ENCODE peak calls at places on chromosomes 7 and 10, in seven cellular contexts. A, Y, U, Q, S, C and D are unnamed samples.

GRCh38 chr7:45295222-45295621 is 137.6 kb downstream of the RAMP3 start:
- DNase-seq in A (no peak), Y (no peak), U (no peak), Q (no peak), S (no peak), C (no peak), D (no peak)

GRCh38 chr10:86446987-86447386 is 74.6 kb downstream of the WAPL start:
- DNase-seq in A (peak), Y (no peak), U (peak), Q (no peak), S (no peak), C (no peak), D (no peak)

GRCh38 chr7:16791895-16792294 is 12.9 kb downstream of the AGR2 start:
- DNase-seq in A (no peak), Y (no peak), U (no peak), Q (no peak), S (peak), C (no peak), D (no peak)

GRCh38 chr10:62735464-62736188 is 68.9 kb upstream of the ADO start:
- DNase-seq in A (peak), Y (no peak), U (peak), Q (no peak), S (no peak), C (no peak), D (no peak)

GRCh38 chr10:15236340-15236739 is 67.8 kb upstream of the NMT2 start:
- DNase-seq in A (no peak), Y (no peak), U (peak), Q (no peak), S (no peak), C (no peak), D (no peak)

GRCh38 chr7:70951271-70951962 is 180.5 kb upstream of the GALNT17 start:
- DNase-seq in A (no peak), Y (peak), U (no peak), Q (no peak), S (no peak), C (peak), D (no peak)

GRCh38 chr7:102306916-102307677 is 20.4 kb downstream of the SH2B2 start:
- DNase-seq in A (peak), Y (peak), U (peak), Q (no peak), S (no peak), C (peak), D (peak)

GRCh38 chr7:51242007-51242691 is 74.5 kb downstream of the COBL start:
- DNase-seq in A (no peak), Y (no peak), U (no peak), Q (no peak), S (no peak), C (no peak), D (peak)

GRCh38 chr10:29806350-29806788 is 171.6 kb upstream of the SVIL start:
- DNase-seq in A (peak), Y (no peak), U (peak), Q (no peak), S (no peak), C (no peak), D (no peak)

GRCh38 chr7:22561356-22561755 is 61.4 kb upstream of the STEAP1B start:
- DNase-seq in A (peak), Y (peak), U (peak), Q (peak), S (peak), C (peak), D (peak)

GRCh38 chr7:76303829-76304505 is 1.5 kb downstream of the HSPB1 start:
- DNase-seq in A (peak), Y (no peak), U (peak), Q (no peak), S (peak), C (no peak), D (no peak)

GRCh38 chr10:124626759-124627380 is 117.3 kb downstream of the FAM53B start:
- DNase-seq in A (no peak), Y (no peak), U (no peak), Q (no peak), S (no peak), C (no peak), D (no peak)

GRCh38 chr10:48463318-48464003 is 141.4 kb downstream of the ARHGAP22 start:
- DNase-seq in A (no peak), Y (peak), U (peak), Q (no peak), S (no peak), C (peak), D (peak)

GRCh38 chr10:48460148-48460545 is 144.7 kb downstream of the ARHGAP22 start:
- DNase-seq in A (no peak), Y (peak), U (no peak), Q (no peak), S (no peak), C (no peak), D (no peak)

GRCh38 chr10:48461623-48462481 is 143.0 kb downstream of the ARHGAP22 start:
- DNase-seq in A (no peak), Y (no peak), U (no peak), Q (no peak), S (no peak), C (no peak), D (no peak)

GRCh38 chr10:48464121-48464870 is 140.6 kb downstream of the ARHGAP22 start:
- DNase-seq in A (no peak), Y (no peak), U (no peak), Q (no peak), S (no peak), C (no peak), D (peak)

DNA sequence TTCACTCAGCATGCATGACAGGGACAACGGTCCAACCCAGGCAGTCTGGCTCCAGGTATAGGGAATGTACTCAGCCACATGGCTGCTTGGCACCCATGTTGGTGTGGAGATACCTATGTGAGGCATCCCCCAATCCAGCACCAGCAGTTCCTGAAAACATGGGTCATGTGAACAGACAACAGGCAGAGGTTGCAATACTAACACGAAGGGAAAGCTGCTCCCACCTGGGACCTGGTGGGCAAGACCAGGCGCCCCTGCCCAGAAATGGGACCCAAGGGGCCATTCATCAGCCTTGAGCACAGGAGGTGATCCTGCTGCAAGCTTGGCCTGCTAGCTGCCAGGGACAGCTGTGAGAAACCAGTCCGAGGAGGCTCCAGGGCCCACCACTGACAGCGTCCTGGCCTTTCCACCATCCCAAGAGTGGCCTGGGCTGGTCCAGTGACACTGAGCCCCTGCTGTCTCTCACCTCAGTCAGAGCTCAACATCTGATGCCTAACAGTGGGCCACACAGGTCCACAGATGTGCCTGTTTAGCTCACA is 142.3 kb downstream of the ARHGAP22 start:
- DNase-seq in A (no peak), Y (peak), U (no peak), Q (no peak), S (no peak), C (no peak), D (no peak)
- H2BK5ac ChIP-seq in A (no peak), Y (no peak), U (no peak), Q (no peak), S (no peak), C (no peak), D (no peak)

GRCh38 chr10:60390224-60390626 is 550 bp upstream of the ANK3 start:
- DNase-seq in A (peak), Y (no peak), U (peak), Q (no peak), S (no peak), C (peak), D (no peak)

GRCh38 chr10:60395711-60396110 is 6.0 kb upstream of the ANK3 start:
- DNase-seq in A (no peak), Y (no peak), U (no peak), Q (no peak), S (no peak), C (no peak), D (no peak)

GRCh38 chr10:60396766-60397165 is 7.1 kb upstream of the ANK3 start:
- DNase-seq in A (no peak), Y (no peak), U (no peak), Q (no peak), S (no peak), C (no peak), D (no peak)

GRCh38 chr10:60397792-60398191 is 8.1 kb upstream of the ANK3 start:
- DNase-seq in A (peak), Y (no peak), U (no peak), Q (no peak), S (no peak), C (peak), D (no peak)

GRCh38 chr10:60394444-60394843 is 4.8 kb upstream of the ANK3 start:
- DNase-seq in A (no peak), Y (no peak), U (no peak), Q (no peak), S (no peak), C (no peak), D (no peak)
- H2BK5ac ChIP-seq in A (no peak), Y (no peak), U (no peak), Q (no peak), S (no peak), C (no peak), D (no peak)

GRCh38 chr10:47127188-47127587 is 172.8 kb upstream of the GDF10 start:
- DNase-seq in A (no peak), Y (no peak), U (no peak), Q (no peak), S (no peak), C (peak), D (no peak)
- H2BK5ac ChIP-seq in A (no peak), Y (no peak), U (no peak), Q (no peak), S (no peak), C (no peak), D (no peak)

GRCh38 chr10:101162677-101163076 is 31.6 kb downstream of the TLX1 start:
- DNase-seq in A (no peak), Y (no peak), U (no peak), Q (no peak), S (no peak), C (no peak), D (no peak)

GRCh38 chr10:101161494-101162299 is 30.6 kb downstream of the TLX1 start:
- DNase-seq in A (peak), Y (peak), U (peak), Q (peak), S (peak), C (peak), D (peak)

GRCh38 chr10:101166430-101166829 is 35.3 kb downstream of the TLX1 start:
- DNase-seq in A (no peak), Y (no peak), U (no peak), Q (no peak), S (no peak), C (no peak), D (no peak)

DNA sequence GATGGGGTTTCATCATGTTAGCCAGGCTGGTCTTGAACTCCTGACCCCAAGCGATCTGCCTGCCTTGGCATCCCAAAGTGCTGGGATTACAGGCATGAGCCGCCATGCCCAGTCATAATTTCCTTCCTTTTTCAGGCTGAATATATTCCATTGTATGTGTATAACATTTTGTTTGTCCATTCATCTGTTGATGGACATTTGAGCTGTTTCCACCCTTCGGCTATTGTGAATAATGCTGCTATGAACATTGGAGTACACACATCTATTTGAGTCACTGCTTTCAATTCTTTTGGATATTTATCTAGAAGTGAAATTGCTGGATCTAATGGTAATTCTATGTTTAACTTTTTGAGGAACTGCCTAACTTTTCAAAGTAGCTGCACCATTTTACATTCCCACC is 34.6 kb downstream of the TLX1 start:
- DNase-seq in A (no peak), Y (no peak), U (no peak), Q (no peak), S (no peak), C (no peak), D (no peak)
- H2BK5ac ChIP-seq in A (no peak), Y (no peak), U (no peak), Q (no peak), S (no peak), C (no peak), D (no peak)

DNA sequence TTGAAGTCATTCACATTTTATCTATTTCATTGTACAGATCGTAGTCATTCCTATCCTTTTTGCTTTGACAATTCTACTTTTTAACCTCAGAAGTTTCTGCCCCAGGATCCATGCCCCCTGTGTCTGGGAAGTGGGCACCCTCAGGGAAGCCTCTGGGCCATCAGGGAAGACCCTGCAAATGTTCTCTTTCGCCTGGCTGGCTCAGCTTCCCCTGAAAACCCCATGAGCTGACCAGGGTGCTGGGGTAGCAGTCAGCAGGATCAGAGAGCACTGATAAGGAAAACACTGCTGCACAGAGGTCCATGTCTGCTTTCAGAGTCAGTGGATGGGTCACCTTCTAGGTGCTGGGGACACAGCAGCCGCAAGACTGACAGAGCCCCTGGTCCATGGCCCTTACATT is 23.8 kb downstream of the CUZD1 start:
- DNase-seq in A (no peak), Y (no peak), U (no peak), Q (no peak), S (no peak), C (no peak), D (no peak)
- H2BK5ac ChIP-seq in A (no peak), Y (no peak), U (no peak), Q (no peak), S (no peak), C (no peak), D (no peak)